ENCODE peak calls at places on chromosomes 4 and X, in seven cellular contexts. E is fibroblast of lung; A is CD8-positive, alpha-beta memory T cell; P is ovary; V is neural progenitor cell; O is keratinocyte; W is HepG2. K is an unnamed sample. For H3K27me3, the result is how much of the 10 kb centered on the place peaks cover.

GRCh38 chrX:6313356-6313755 is 84.7 kb upstream of the NLGN4X start:
- DNase-seq in V (no peak), P (no peak), E (no peak), W (no peak), O (no peak), A (no peak), K (no peak)

GRCh38 chr4:122652379-122652778 is 31.5 kb upstream of the IL21 start:
- DNase-seq in E (peak), P (no peak), A (peak), O (peak), V (peak), W (peak), K (no peak)

GRCh38 chr4:154590329-154591006 is at the start of gene FGA:
- DNase-seq in E (no peak), O (no peak), W (peak), P (no peak), A (no peak), V (peak), K (peak)

GRCh38 chrX:1853447-1853846 is 238.6 kb downstream of the ASMT start:
- DNase-seq in A (no peak), P (no peak), V (no peak), E (no peak), W (no peak), O (no peak), K (no peak)

GRCh38 chr4:73759357-73759756 is 19.0 kb downstream of the CXCL8 start:
- DNase-seq in P (no peak), E (peak), V (no peak), O (no peak), W (no peak), A (no peak), K (no peak)

GRCh38 chr4:40916880-40917279 is 167.1 kb downstream of the NSUN7 start:
- DNase-seq in E (no peak), O (no peak), P (no peak), W (peak), A (no peak), V (peak), K (peak)

GRCh38 chr4:152363086-152363485 is 172.8 kb downstream of the FBXW7 start:
- DNase-seq in V (no peak), W (no peak), P (no peak), E (peak), O (no peak), A (no peak), K (no peak)

GRCh38 chr4:69994782-69995181 is 984 bp upstream of the STATH start:
- DNase-seq in V (no peak), E (no peak), O (no peak), W (no peak), P (no peak), A (no peak), K (no peak)

GRCh38 chr4:184163813-184164212 is 53.9 kb downstream of the ENPP6 start:
- DNase-seq in O (no peak), W (peak), V (peak), A (no peak), E (peak), P (peak), K (peak)

GRCh38 chr4:36187723-36188333 is 56.5 kb downstream of the ARAP2 start:
- DNase-seq in W (peak), V (peak), E (peak), A (peak), P (no peak), O (no peak), K (no peak)

GRCh38 chr4:124343711-124344110 is 368.8 kb downstream of the ANKRD50 start:
- DNase-seq in V (no peak), E (no peak), A (no peak), P (no peak), W (no peak), O (no peak), K (no peak)

GRCh38 chrX:69031181-69031580 is 134.1 kb downstream of the PJA1 start:
- DNase-seq in A (no peak), V (peak), O (no peak), P (no peak), E (no peak), W (peak), K (peak)

GRCh38 chr4:15420642-15421041 is 7.2 kb upstream of the C1QTNF7 start:
- DNase-seq in W (no peak), A (no peak), E (peak), O (no peak), V (no peak), P (no peak), K (no peak)

GRCh38 chrX:23616361-23616760 is 50.9 kb upstream of the PRDX4 start:
- DNase-seq in E (peak), A (no peak), P (no peak), W (peak), V (peak), O (no peak), K (peak)

GRCh38 chrX:108610141-108610540 is 126.2 kb downstream of the IRS4 start:
- DNase-seq in E (no peak), O (no peak), W (no peak), P (no peak), V (no peak), A (no peak), K (no peak)

GRCh38 chrX:40304115-40304514 is 206.4 kb upstream of the BCOR start:
- DNase-seq in P (no peak), A (no peak), W (no peak), O (no peak), V (no peak), E (no peak), K (peak)

GRCh38 chrX:21926527-21927278 is 13.8 kb upstream of the SMS start:
- DNase-seq in A (no peak), O (peak), E (peak), P (no peak), W (peak), V (no peak), K (peak)

GRCh38 chrX:120517936-120518335 is 42.8 kb downstream of the CUL4B start:
- DNase-seq in P (no peak), O (no peak), A (no peak), W (no peak), E (peak), V (no peak), K (no peak)

GRCh38 chr4:78336093-78336943 is 215.3 kb upstream of the ANXA3 start:
- DNase-seq in W (no peak), P (peak), V (no peak), A (no peak), O (peak), E (peak), K (no peak)

GRCh38 chr4:88812420-88812819 is 114.8 kb upstream of the NAP1L5 start:
- DNase-seq in P (no peak), W (no peak), E (no peak), A (no peak), O (no peak), V (no peak), K (no peak)

GRCh38 chrX:63250253-63250868 is 100.8 kb downstream of the SPIN4 start:
- DNase-seq in V (peak), P (no peak), E (peak), O (peak), A (peak), W (peak), K (peak)

GRCh38 chr4:53593765-53594164 is 2.5 kb upstream of the LNX1 start:
- DNase-seq in O (no peak), E (no peak), P (no peak), V (no peak), W (no peak), A (no peak), K (no peak)
- H3K4me3 ChIP-seq in O (no peak), E (no peak), P (no peak), V (no peak), W (no peak), A (no peak), K (no peak)

GRCh38 chrX:96770315-96770714 is 85.7 kb downstream of the DIAPH2 start:
- DNase-seq in O (no peak), W (peak), P (no peak), A (no peak), E (peak), V (peak), K (no peak)
- H3K27me3 ChIP-seq in O (under half), W (under half), P (under half), A (under half), E (under half), V (under half), K (under half)

DNA sequence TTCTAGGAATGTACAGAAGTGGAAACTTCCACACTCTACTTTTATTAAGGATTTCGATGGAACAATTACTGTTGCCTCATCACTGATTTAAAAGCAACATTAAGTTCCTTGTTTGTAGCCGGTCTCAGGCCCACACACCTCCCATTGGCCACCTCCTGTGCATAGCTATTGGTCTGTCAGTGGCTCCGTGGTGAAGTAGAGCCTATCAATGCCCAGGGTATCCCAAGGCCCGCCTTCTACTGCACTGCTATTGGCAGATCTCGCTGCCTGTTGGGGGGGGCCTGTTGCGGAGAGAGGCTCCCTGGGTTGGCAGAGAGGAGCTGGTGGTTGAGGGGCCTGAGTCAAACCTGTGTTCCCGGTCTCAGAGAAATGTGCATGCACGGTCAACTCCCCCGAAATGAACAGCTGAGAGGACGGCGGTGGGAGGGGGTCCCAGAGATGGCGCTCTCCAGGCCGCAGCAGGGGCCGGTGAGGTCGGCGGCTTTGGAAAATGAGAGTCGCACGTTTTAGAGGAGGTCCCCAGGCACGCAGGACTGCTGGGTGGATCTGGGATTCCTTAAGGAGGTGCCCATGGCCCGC is 4.9 kb upstream of the ARAF start:
- DNase-seq in O (peak), V (peak), W (no peak), P (peak), A (peak), E (peak), K (peak)
- H3K4me3 ChIP-seq in O (peak), V (peak), W (no peak), P (peak), A (peak), E (peak), K (peak)

DNA sequence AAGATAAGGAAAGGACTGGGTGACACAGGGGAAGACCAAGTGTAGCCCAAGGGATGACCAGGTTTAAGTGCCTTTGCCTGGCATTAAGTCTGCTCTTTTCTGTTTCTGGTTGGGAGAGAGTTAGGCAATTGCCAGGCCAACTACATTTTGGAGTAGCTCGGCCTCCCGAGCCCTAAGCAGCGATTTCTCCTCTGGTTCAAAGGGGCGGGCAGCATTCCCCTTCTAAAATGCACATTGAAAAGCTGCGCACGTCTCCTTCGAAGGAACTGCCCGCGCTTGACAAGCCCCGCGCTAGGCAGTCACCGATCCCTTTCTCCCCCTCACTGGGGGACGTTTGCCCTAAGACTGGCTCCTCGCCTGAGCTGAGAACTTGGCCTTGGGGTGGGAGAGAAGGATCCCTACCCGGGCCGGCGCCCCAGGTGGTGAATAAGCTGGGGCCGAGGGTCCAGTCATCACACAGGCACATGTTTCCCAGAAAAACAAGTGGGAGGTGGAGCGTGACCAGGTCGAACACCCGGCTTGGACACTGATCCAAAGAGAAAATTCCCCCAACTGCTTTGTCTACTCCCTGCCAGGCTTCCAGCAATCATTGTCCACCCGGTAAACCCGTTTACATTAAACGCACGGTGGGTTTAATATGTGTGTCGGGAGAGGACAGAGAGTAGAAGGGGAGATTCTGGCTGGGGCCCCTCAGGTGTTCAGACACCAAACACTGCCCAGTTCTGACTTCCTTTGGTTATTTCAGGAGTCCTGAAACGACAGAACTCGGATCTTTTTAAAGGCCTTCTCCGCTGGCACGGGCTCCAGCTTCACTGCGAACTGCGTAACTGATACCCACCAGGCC is 4.0 kb downstream of the ARX start:
- DNase-seq in P (peak), O (no peak), A (no peak), W (no peak), E (no peak), V (peak), K (peak)
- H3K27me3 ChIP-seq in P (under half), O (half or more), A (under half), W (half or more), E (half or more), V (half or more), K (half or more)

GRCh38 chr4:175646802-175647201 is 165.3 kb downstream of the GPM6A start:
- DNase-seq in W (no peak), O (no peak), P (no peak), V (no peak), A (no peak), E (no peak), K (no peak)
- H3K4me3 ChIP-seq in W (no peak), O (no peak), P (no peak), V (no peak), A (no peak), E (no peak), K (no peak)

GRCh38 chrX:24733111-24733510 is 39.4 kb downstream of the POLA1 start:
- DNase-seq in E (no peak), P (no peak), A (no peak), O (no peak), W (no peak), V (no peak), K (no peak)
- H3K27me3 ChIP-seq in E (under half), P (under half), A (under half), O (under half), W (under half), V (under half), K (under half)

GRCh38 chr4:81214518-81215218 is 354 bp downstream of the PRKG2 start:
- DNase-seq in P (no peak), W (no peak), O (no peak), V (peak), E (peak), A (no peak), K (peak)
- H3K4me3 ChIP-seq in P (peak), W (no peak), O (peak), V (peak), E (peak), A (no peak), K (peak)

GRCh38 chr4:3744901-3745300 is 21.3 kb upstream of the ADRA2C start:
- DNase-seq in O (no peak), E (no peak), W (no peak), V (peak), P (no peak), A (no peak), K (no peak)
- H3K27me3 ChIP-seq in O (under half), E (under half), W (half or more), V (half or more), P (under half), A (under half), K (under half)

DNA sequence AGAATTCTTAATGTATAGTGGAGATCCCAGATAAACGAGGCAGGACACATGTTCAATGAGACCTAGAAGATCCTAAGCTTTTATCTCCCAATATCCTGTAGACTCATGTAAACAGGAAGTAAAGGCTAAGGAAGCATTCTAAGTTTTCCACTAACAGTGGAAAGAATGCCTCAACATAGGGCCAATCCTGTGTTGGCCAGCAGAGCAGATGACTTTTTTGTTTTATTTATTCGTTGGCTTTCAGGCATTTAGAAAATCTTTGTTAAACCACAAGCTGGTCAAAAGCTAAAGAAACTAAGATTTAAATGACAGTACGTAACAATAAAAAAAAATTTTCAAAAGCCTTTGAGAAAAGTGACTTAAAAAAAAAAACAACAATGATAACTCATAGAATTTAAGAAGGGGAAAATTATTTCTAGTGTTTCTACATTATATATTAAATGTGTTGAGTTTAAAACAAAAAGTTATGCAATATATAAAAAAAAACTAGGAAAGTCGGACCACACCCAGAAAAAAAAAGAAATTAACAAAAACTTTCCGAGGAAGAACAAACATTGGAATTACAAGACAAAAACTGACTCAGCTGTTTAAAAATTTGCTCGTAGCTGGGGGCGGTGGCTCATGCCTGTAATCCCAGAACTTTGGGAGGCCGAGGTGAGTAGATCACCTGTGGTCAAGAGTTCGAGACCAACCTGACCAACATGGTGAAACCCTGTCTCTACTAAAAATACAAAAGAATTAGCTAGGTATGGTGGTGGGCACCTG is 759.3 kb downstream of the FSTL5 start:
- DNase-seq in V (no peak), W (no peak), O (no peak), P (no peak), A (no peak), E (peak), K (no peak)
- H3K4me3 ChIP-seq in V (no peak), W (no peak), O (no peak), P (no peak), A (no peak), E (no peak), K (no peak)

GRCh38 chr4:174494146-174494545 is 28.1 kb downstream of the HPGD start:
- DNase-seq in W (no peak), V (no peak), A (no peak), P (no peak), O (no peak), E (no peak), K (no peak)
- H3K27me3 ChIP-seq in W (under half), V (under half), A (under half), P (under half), O (under half), E (under half), K (under half)

K was measured in H7.